ENCODE peak calls at places on chromosome 12, in ten cellular contexts. C, Y, R, Q, N, L, S, E, B and W are unnamed samples.

GRCh38 chr12:54036620-54037359 is 3.9 kb downstream of the HOXC5 start:
- DNase-seq in R (no peak), Y (peak; percentile 38), E (no peak), C (no peak), S (no peak), N (no peak), L (no peak), Q (peak; percentile 62), B (no peak), W (no peak)

GRCh38 chr12:41188058-41188840 is at the start of gene PDZRN4:
- DNase-seq in E (no peak), B (no peak), Y (peak; percentile 71), S (peak; percentile 8), Q (peak; percentile 62), N (peak; percentile 79), R (no peak), L (peak; percentile 82), C (peak; percentile 12), W (no peak)

GRCh38 chr12:111344254-111344875 is 24.5 kb downstream of the PHETA1 start:
- DNase-seq in C (no peak), N (no peak), Y (no peak), B (no peak), R (no peak), Q (no peak), L (no peak), S (no peak), E (no peak), W (no peak)

GRCh38 chr12:120822832-120823503 is 81.2 kb downstream of the SPPL3 start:
- DNase-seq in S (no peak), B (no peak), Q (no peak), N (no peak), R (no peak), C (no peak), Y (peak; percentile 70), L (no peak), E (no peak), W (no peak)

GRCh38 chr12:53563452-53563851 is 56.2 kb upstream of the NPFF start:
- DNase-seq in Y (no peak), C (no peak), B (no peak), N (no peak), L (no peak), S (no peak), R (no peak), E (no peak), Q (no peak), W (no peak)

GRCh38 chr12:110039085-110039807 is 9.1 kb downstream of the C12orf76 start:
- DNase-seq in R (no peak), C (peak; percentile 74), E (peak; percentile 40), S (peak; percentile 44), B (no peak), N (no peak), L (no peak), Y (peak; percentile 27), Q (no peak), W (peak; percentile 60)

GRCh38 chr12:8154526-8154925 is 2.3 kb upstream of the ZNF705A start:
- DNase-seq in R (no peak), Y (no peak), L (no peak), C (peak; percentile 25), E (no peak), N (no peak), S (no peak), Q (no peak), B (no peak), W (no peak)

GRCh38 chr12:27802511-27802910 is 22.5 kb upstream of the MANSC4 start:
- DNase-seq in Y (no peak), C (no peak), Q (no peak), R (no peak), E (no peak), L (no peak), S (no peak), N (no peak), B (no peak), W (no peak)

DNA sequence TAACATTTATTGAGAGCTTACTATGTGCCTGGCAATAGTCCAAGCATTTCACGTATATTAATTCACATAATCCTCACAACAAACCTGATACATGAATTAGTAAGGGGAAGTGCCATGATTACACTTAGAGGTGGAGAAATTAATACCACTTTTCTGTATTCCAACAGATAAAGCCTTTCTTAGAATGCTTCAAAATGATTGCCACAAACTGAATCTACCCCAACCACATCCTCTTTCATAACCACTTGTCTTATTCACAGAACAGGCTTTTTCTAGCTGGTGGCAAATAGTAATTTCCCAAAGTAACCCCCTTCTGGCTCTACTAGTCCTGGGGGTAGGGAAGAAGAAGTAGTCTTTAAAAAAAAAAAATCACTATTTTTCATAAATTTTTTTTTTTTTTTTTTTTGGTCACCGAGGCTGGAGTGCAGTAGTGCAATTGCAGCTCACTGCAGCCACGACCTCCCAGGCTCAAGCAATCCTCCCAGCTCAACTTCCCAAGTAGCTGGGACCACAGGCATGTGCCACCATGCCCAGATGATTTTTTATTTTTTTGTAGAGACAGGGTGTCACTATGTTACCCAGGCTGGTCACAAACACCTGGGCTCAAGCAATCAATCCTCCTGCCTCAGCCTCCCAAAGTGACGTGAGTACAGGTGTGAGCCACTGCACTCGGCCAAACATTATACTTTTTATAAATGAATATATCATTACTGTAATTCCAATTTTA is 59.0 kb upstream of the ARID2 start:
- DNase-seq in R (peak; percentile 53), L (no peak), Y (no peak), C (no peak), E (no peak), N (no peak), Q (no peak), B (no peak), S (no peak), W (no peak)
- TF ChIP-seq POLR2AphosphoS5 in R (no peak), L (no peak), Y (no peak), C (no peak), E (no peak), N (no peak), Q (no peak), B (no peak), S (no peak), W (no peak)

DNA sequence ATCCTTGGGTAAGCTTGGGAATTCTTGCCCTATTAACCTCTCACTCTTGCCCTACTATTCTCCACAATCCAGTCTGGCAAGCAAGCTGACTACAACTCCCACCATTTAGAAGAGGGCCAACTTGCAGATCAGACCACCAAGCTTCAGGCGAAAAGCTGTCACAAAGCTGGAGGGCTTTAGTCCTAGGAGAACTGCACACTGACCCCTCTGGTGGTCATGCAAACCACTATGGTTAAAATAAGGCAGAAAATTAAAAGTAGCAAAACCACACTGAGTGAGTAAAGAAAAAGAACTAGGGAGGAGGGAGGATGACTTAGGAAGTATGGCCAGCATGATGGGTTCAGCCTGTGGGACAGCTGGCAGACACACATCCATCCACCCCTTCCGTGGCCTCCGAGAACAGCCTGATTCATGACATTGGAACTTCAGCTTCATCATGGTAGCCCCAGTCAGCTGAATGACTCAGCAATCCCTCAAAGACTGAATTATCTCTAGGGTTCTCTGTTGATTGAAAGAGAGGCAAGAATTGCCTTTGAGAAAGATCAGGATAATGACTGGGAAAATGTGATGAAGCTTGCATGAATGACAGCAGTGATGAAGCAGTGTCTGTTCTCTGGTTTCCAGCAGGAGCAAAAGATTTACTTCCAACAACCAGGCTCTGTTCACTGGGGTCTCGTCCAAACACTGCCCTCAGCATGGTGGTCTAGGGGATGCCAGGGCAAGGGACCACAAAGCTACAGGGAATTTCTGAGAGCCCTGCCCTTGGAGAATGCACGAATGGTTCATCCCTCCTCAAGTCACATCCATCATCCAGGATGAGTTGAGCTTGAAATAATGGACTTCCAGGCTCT is 24.4 kb downstream of the PITPNM2 start:
- DNase-seq in Y (no peak), S (no peak), N (peak; percentile 82), L (no peak), R (no peak), E (no peak), Q (no peak), B (no peak), C (peak; percentile 75), W (no peak)
- TF ChIP-seq CTCF in Y (peak; percentile 16), S (no peak), N (no peak), L (peak; percentile 59), R (no peak), E (no peak), Q (no peak), B (no peak), C (peak; percentile 21), W (no peak)

GRCh38 chr12:108678070-108678730 is 44.5 kb upstream of the SELPLG start:
- DNase-seq in Y (no peak), E (no peak), Q (no peak), S (no peak), C (no peak), L (no peak), R (no peak), N (no peak), B (no peak), W (no peak)
- TF ChIP-seq POLR2AphosphoS5 in Y (no peak), E (no peak), Q (no peak), S (no peak), C (no peak), L (no peak), R (no peak), N (no peak), B (no peak), W (no peak)

GRCh38 chr12:32106153-32106516 is 512 bp upstream of the BICD1 start:
- DNase-seq in L (no peak), Y (no peak), B (no peak), Q (no peak), R (no peak), N (no peak), E (no peak), S (no peak), C (no peak), W (peak; percentile 4)

GRCh38 chr12:32107376-32108267 is 975 bp downstream of the BICD1 start:
- DNase-seq in C (peak; percentile 78), Q (no peak), Y (peak; percentile 38), L (peak; percentile 31), B (no peak), E (peak; percentile 24), N (no peak), S (peak; percentile 13), R (no peak), W (no peak)

GRCh38 chr12:32104572-32105355 is 1.9 kb upstream of the BICD1 start:
- DNase-seq in C (peak; percentile 12), Q (no peak), N (no peak), B (no peak), R (no peak), L (no peak), E (no peak), Y (no peak), S (no peak), W (no peak)

GRCh38 chr12:32108829-32109228 is 2.2 kb downstream of the BICD1 start:
- DNase-seq in E (no peak), C (peak; percentile 21), B (no peak), Q (no peak), Y (no peak), R (no peak), S (no peak), L (no peak), N (no peak), W (no peak)

DNA sequence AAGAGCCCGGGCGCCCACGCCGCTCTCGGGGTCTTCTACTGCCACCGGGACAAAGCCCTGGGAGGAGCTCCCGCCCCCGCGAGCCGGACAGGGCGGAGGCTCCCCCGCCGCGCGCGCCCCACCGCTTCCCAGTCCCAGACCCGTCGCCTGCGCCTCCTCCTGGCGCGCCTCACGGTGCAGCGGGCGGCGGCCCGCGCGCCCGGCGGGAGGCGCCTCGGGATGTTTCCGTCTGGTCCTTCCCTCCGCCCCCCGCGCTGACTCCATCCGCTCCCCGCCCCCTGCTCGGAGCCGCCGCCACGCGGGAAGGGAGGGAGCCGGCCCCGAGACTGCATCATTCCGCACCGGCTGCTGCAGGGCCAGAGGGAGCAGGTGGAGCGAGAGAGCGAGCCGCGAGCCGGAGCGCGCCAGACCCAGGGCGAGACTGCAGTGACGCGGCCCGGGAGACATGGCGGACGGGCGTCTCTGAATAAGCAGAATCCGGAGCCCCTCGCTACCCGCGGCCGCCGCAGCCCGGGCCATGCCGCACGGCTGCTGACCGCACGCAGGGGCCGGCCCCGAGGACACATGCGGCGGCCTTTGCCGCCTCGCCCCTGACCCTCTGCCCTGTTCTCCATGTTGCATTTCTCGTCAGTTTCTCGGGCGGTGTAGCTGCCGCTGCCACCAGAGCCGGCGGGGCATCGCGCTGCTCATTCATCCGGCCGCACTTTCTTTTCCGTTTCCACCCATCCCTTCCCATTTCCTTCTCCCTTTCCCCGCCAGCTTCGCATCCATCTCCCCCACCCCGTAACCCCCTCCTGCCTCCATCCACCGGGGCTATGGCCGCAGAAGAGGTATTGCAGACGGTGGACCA is at the start of gene BICD1:
- DNase-seq in E (peak; percentile 80), Q (peak; percentile 93), N (peak; percentile 95), S (peak; percentile 87), B (peak; percentile 92), Y (peak; percentile 93), L (peak; percentile 96), R (peak; percentile 32), C (peak; percentile 92), W (peak; percentile 71)
- TF ChIP-seq CTCF in E (peak; percentile 17), Q (peak; percentile 31), N (peak; percentile 38), S (peak; percentile 19), B (no peak), Y (peak; percentile 30), L (peak; percentile 48), R (peak; percentile 56), C (peak; percentile 40), W (peak; percentile 51)